ENCODE peak calls at places on chromosomes 6 and 20, in four cellular contexts. K, L, Z and V are unnamed samples.

GRCh38 chr6:23655502-23655901 is 470.5 kb upstream of the NRSN1 start:
- DNase-seq in Z (no peak), K (no peak), L (no peak), V (no peak)

GRCh38 chr20:54133434-54134427 is 40.1 kb downstream of the CYP24A1 start:
- DNase-seq in L (no peak), K (peak), Z (no peak), V (no peak)

GRCh38 chr20:57573893-57574292 is 13.0 kb downstream of the PCK1 start:
- DNase-seq in L (no peak), Z (no peak), K (no peak), V (no peak)

GRCh38 chr6:20606831-20607230 is 72.6 kb downstream of the CDKAL1 start:
- DNase-seq in L (no peak), Z (no peak), K (no peak), V (no peak)

GRCh38 chr6:146851837-146852236 is 253.1 kb downstream of the ADGB start:
- DNase-seq in Z (no peak), K (no peak), L (no peak), V (no peak)

GRCh38 chr6:31607317-31607716 is 7.7 kb upstream of the AIF1 start:
- DNase-seq in K (no peak), L (no peak), Z (no peak), V (no peak)

GRCh38 chr20:35992713-35993335 is 24.4 kb downstream of the CNBD2 start:
- DNase-seq in K (peak), L (peak), Z (peak), V (no peak)

GRCh38 chr6:32627831-32628230 is 9.4 kb upstream of the HLA-DQA1 start:
- DNase-seq in K (peak), L (no peak), Z (no peak), V (no peak)

GRCh38 chr20:21289651-21290050 is 13.5 kb upstream of the XRN2 start:
- DNase-seq in L (no peak), K (no peak), Z (no peak), V (no peak)

DNA sequence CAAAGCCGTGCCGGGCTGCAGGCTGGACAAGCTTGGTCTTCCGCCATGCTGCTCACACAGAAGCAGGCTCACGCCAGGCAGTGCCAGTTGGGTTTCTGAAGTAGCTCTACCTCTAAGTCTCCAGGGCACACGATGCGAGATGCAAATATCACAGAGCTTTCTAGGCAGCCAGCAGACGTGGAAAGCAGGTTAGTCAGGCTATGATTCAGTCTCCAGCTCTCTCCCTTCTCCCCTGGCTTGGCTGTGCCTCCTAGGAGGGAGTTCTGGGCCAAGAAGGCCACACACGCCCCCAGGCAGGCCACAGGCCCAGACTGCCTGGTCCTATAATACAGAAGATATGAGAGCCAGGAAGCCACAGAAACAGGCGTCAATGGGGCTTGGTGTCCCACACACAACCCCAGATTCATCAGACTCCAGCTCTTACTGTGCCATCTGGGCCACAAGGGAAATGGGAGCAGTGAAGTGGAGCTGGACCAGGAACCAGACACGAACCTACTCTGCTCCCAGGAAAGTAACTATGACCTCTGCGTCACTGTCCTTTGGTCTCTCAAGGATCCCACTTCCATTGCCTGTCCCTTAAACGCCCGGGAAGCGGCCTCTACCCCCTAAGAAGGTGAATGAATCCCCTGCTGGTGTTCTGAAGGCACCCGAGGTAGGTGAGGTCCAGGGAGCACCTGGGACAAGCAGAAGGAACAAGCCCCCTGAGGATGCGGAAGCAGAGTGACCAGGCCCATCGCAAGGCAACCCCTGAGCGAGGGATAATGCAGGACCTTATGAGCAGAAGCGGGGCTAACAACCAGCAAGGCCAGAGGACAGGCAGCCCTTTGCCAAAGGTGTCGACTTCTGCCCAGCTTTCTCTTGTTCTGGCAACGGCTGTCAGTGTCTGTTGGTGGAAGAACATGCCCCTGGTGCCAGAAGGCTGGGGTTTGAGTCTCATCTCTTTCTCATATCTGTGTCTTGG is 61.1 kb downstream of the GFOD1 start:
- DNase-seq in Z (no peak), L (no peak), K (no peak), V (peak)
- H3K27ac ChIP-seq in Z (no peak), L (no peak), K (no peak), V (peak)

DNA sequence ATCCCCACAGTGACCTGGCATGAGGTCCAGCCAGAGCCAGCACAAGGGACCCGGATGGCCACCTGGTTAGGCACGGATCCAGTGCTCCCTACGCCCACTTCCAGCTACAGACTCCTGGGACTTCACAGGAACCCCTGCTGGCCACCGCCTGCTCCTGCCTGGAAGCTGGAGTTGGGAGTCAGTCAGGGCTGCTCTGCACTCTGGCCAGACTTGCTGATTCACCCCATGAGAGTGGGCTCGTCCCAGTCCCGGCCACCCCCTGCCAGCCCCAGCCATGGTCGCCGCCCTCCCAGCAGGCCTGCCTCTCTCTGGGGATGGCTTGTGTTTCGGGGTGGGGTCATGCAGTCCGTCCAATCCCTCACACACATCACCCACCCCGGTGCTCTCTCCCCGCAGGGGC is 125.8 kb downstream of the DLL1 start:
- DNase-seq in L (no peak), K (no peak), Z (no peak), V (no peak)
- TF ChIP-seq CTCF in L (no peak), K (no peak), Z (no peak), V (no peak)

GRCh38 chr6:109050447-109051102 is 44.1 kb downstream of the SESN1 start:
- DNase-seq in Z (no peak), L (no peak), K (no peak), V (no peak)

GRCh38 chr6:109048670-109049415 is 45.8 kb downstream of the SESN1 start:
- DNase-seq in Z (no peak), L (no peak), K (no peak), V (no peak)

GRCh38 chr6:109050012-109050411 is 44.6 kb downstream of the SESN1 start:
- DNase-seq in K (no peak), L (no peak), Z (no peak), V (no peak)

GRCh38 chr6:109045423-109046012 is 49.1 kb downstream of the SESN1 start:
- DNase-seq in L (no peak), K (no peak), Z (no peak), V (no peak)

DNA sequence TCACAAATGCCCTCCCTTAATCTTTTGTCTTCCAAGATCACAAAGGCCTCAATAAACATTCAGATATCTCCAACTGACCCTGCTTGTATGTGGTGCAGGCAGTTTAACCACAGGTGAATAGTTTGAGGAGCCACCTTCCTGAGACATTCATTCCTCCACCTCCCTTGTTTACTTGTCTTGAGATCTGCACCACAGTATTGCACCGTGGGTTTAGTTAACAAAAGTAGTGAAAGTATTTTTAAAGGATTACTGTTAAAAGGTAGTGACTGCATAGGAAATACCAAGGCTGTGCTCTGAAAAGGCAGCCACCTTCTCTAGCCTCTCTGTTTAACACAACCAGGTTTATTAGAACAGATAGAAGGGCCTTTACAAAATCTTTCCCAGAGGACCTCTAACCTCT is 46.5 kb downstream of the SESN1 start:
- DNase-seq in L (no peak), Z (no peak), K (no peak), V (no peak)
- H3K27ac ChIP-seq in L (no peak), Z (no peak), K (no peak), V (no peak)

GRCh38 chr20:45670139-45670538 is at the start of gene WFDC11:
- DNase-seq in Z (no peak), L (no peak), K (no peak), V (no peak)
- TF ChIP-seq CTCF in Z (no peak), L (no peak), K (no peak), V (no peak)

GRCh38 chr6:118768441-118768840 is 117.0 kb upstream of the CEP85L start:
- DNase-seq in Z (no peak), L (no peak), K (no peak), V (no peak)

GRCh38 chr6:118771253-118771652 is 119.9 kb upstream of the CEP85L start:
- DNase-seq in Z (no peak), L (no peak), K (no peak), V (no peak)

GRCh38 chr6:118770835-118771234 is 119.4 kb upstream of the CEP85L start:
- DNase-seq in K (no peak), L (no peak), Z (no peak), V (no peak)

GRCh38 chr6:118770112-118770788 is 118.9 kb upstream of the CEP85L start:
- DNase-seq in K (no peak), Z (no peak), L (no peak), V (no peak)

DNA sequence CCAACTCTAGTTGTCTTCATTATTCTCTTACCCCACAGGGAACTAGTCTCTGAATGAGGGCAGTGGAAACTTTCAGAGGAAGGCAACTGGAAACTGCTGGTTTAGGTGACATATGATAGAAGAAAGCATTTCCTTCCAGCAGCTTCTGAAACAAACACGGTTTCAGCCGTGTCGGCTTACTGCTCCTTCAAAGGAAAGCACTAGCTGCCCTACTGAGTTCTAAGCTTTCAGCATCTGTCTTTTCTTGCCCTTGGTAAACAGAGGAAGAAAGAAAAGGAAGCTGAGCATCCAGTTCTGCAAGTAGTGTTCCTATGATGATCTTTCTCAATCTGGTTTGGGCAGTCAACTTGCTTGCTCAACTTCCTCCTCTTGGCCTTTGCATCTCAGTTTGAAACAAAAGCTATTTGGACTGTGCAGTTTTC is 117.5 kb upstream of the CEP85L start:
- DNase-seq in Z (peak), K (no peak), L (peak), V (no peak)
- H3K27ac ChIP-seq in Z (no peak), K (no peak), L (peak), V (no peak)

GRCh38 chr6:162733489-162733888 is 5.7 kb downstream of the PACRG start:
- DNase-seq in K (no peak), Z (peak), L (no peak), V (no peak)

DNA sequence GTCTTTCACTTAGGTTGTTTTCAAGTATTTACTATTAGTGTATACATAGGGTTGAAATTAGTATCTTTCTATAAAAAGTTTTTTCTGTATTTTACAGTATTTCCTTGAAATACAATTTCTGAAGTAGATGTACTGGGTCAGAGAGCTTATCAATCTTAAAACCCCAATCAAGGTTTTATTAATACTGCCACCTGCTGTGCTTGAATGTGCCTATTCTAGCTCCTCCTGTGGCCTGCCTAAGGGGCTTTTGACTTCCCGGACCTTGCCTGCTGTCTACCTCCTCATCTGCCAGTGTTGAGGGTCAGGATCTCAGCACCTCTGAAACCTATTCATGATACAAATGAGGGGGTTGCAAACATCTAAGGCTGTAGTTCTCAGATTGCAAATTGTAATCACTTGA is 9.2 kb downstream of the PACRG start:
- DNase-seq in L (no peak), Z (no peak), K (no peak), V (no peak)
- TF ChIP-seq CTCF in L (no peak), Z (no peak), K (peak), V (no peak)

GRCh38 chr6:168018664-168019063 is 21.2 kb downstream of the KIF25 start:
- DNase-seq in L (no peak), Z (no peak), K (no peak), V (peak)

GRCh38 chr6:168016176-168016620 is 18.7 kb downstream of the KIF25 start:
- DNase-seq in Z (no peak), K (no peak), L (no peak), V (peak)

GRCh38 chr6:168016756-168017525 is 19.5 kb downstream of the KIF25 start:
- DNase-seq in Z (no peak), L (no peak), K (no peak), V (peak)

GRCh38 chr6:168015492-168016175 is 18.2 kb downstream of the KIF25 start:
- DNase-seq in Z (no peak), L (no peak), K (no peak), V (peak)

DNA sequence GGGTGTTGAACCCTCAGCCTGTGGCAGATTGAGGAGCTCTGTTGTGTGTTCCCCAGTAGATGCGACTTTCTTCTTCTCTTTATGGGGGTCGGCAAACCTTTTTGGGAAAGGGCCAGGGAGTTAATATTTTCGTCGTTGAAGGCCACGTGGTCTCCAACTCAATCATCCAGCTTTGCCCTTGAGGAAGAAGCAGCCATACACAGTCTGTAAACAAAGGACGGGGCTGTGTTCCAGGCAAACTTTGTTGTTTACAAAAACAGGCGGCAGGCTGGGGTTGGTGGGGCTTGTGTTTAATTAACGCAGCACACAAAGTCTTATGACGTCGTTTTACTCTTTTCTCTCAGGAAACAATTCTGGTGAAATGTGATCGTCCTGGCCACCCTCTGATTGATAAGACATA is 20.2 kb downstream of the KIF25 start:
- DNase-seq in Z (no peak), L (no peak), K (no peak), V (no peak)
- H3K27ac ChIP-seq in Z (no peak), L (no peak), K (no peak), V (no peak)

DNA sequence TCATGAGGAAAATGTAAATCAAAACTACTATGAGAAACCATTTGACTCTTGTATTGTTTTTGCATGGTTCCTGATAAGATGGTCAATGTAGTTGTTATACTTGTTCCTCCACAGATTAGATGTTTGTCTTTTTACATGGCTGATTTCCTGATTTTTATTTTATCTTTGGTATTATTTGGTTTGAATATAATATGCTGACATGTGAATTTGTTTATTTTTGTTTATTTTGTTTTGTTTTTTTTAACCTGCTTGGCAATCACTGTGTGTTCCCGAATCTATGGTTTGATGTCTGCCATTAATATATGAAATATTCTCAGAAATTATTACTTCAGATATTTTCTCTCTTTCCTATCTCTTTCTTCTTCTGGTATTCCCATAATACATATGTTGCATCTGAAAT is 899.5 kb upstream of the ADGRB3 start:
- DNase-seq in L (no peak), K (no peak), Z (no peak), V (no peak)
- TF ChIP-seq CTCF in L (no peak), K (no peak), Z (no peak), V (no peak)

GRCh38 chr20:50260480-50261221 is 70.0 kb downstream of the CEBPB start:
- DNase-seq in K (no peak), L (peak), Z (no peak), V (no peak)
- H3K27ac ChIP-seq in K (no peak), L (peak), Z (no peak), V (peak)